ENCODE peak calls at places on chromosomes 7 and 10, in four cellular contexts. I is HepG2, H is K562, T is GM12878. N is an unnamed sample.

GRCh38 chr7:31102151-31102972 is 50.3 kb downstream of the ADCYAP1R1 start:
- DNase-seq in I (no peak), H (no peak), T (no peak), N (no peak)

GRCh38 chr7:33157311-33157710 is 27.9 kb downstream of the BBS9 start:
- DNase-seq in I (no peak), H (no peak), T (no peak), N (no peak)

GRCh38 chr7:138095972-138096935 is 20.0 kb downstream of the AKR1D1 start:
- DNase-seq in I (no peak), H (no peak), T (no peak), N (no peak)

GRCh38 chr7:143003393-143004051 is 23.4 kb downstream of the OR9A2 start:
- DNase-seq in I (peak), H (peak), T (peak), N (peak)

GRCh38 chr7:39465055-39465929 is 100.9 kb upstream of the YAE1 start:
- DNase-seq in I (peak), H (peak), T (peak), N (peak)

GRCh38 chr7:157538735-157539134 is 201.9 kb downstream of the DNAJB6 start:
- DNase-seq in I (no peak), H (no peak), T (no peak), N (no peak)

GRCh38 chr10:124013916-124014315 is 79.5 kb downstream of the CHST15 start:
- DNase-seq in I (no peak), H (no peak), T (no peak), N (no peak)

GRCh38 chr10:98331888-98332287 is 63.9 kb upstream of the LOXL4 start:
- DNase-seq in I (peak), H (peak), T (no peak), N (peak)

GRCh38 chr10:99595236-99595635 is 25.0 kb downstream of the SLC25A28 start:
- DNase-seq in I (no peak), H (no peak), T (no peak), N (no peak)

GRCh38 chr7:77516085-77516484 is 21.0 kb upstream of the PTPN12 start:
- DNase-seq in I (peak), H (no peak), T (no peak), N (no peak)

GRCh38 chr7:1536768-1537630 is 6.5 kb downstream of the MAFK start:
- DNase-seq in I (peak), H (peak), T (no peak), N (peak)

GRCh38 chr7:77425151-77426051 is 9.3 kb upstream of the GSAP start:
- DNase-seq in I (peak), H (no peak), T (no peak), N (peak)

GRCh38 chr10:117616179-117616578 is 73.6 kb downstream of the EMX2 start:
- DNase-seq in I (no peak), H (no peak), T (peak), N (no peak)

GRCh38 chr10:113665806-113666354 is 2.0 kb upstream of the NRAP start:
- DNase-seq in I (no peak), H (peak), T (no peak), N (no peak)

GRCh38 chr10:19788075-19788686 is 28.1 kb upstream of the PLXDC2 start:
- DNase-seq in I (peak), H (peak), T (no peak), N (no peak)

DNA sequence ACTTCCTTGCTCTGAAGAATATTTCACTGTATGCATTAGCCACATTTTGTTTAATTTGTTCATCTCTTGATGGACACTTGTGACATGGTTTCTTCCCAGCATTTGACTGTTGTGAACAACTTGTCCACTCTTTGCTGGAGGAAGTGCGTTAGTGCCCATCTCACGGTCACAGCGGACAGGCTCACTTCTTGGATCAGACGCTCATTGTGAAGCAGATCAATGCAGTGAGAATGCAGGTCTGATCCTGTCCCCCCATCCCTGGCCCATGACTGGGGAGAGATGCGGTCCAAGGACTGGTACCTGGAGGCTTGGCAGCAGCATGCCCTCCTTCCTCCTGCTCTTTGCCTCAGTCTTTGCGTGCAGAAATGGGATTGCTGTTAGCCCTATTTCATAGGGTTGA is 41.5 kb downstream of the DOCK1 start:
- DNase-seq in I (no peak), H (no peak), T (no peak), N (no peak)
- TF ChIP-seq CHD4 in I (no peak), H (no peak), T (no peak), N (no peak)

GRCh38 chr7:100342761-100343160 is 15.2 kb upstream of the PILRB start:
- DNase-seq in I (no peak), H (no peak), T (no peak), N (no peak)
- TF ChIP-seq MAX in I (no peak), H (no peak), T (no peak), N (no peak)

DNA sequence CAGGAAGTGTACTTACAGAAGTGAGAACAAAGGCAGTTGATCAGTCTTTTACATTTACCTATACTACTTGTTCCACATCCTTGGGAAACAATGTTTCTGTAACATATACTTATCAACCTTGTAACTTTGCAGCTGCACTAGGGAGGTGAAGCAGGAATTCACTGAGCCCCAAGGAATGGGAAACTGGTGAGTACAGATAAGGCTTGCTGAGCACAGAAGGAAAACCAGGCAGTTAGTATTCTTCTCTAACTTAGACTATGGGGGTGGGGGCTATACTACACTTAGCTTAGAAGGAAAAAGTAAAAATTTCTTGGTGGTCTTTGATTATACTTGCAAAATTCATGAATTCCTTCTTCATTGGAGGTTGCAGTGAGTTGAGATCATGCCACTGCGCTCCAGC is 6.9 kb upstream of the ZNF33A start:
- DNase-seq in I (no peak), H (peak), T (no peak), N (no peak)
- TF ChIP-seq CHD4 in I (no peak), H (no peak), T (no peak), N (no peak)

DNA sequence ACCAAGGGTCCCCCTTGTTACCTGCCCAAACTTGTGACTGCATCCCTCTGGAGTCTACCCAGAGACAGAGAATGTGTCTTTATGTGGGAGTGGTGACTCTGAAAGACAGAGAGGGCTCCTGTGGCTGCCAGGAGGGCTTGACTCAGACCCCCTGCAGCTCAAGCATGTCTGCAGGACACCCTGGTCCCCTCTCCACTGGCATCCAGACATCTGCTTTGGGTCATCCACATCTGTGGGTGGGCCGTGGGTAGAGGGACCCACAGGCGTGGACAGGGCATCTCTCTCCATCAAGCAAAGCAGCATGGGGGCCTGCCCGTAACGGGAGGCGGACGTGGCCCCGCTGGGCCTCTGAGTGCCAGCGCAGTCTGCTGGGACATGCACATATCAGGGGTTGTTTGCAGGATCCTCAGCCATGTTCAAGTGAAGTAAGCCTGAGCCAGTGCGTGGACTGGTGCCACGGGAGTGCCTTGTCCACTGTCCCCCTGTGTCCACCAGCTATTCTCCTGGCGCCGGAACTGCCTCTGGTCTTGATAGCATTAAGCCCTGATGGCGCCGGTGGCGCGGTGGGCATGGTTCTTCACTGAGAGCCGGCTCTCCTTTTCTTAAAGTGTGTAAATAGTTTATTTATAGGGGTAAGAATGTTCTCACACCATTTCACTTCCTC is 19.4 kb upstream of the SH2D4B start:
- DNase-seq in I (no peak), H (no peak), T (no peak), N (no peak)
- TF ChIP-seq MAX in I (no peak), H (no peak), T (no peak), N (no peak)

N was measured in A549.